ENCODE peak calls at places on chromosomes 1 and 21, in seven cellular contexts. L is PC-3, V is omental fat pad, M is NCI-H226, I is tibial artery, D is dermis microvascular lymphatic vessel endothelial cell, Y is NCI-H1105. F is an unnamed sample.

GRCh38 chr21:36860736-36861594 is 105.5 kb downstream of the HLCS start:
- DNase-seq in I (no peak), D (peak; percentile 68), L (peak; percentile 95), M (peak; percentile 88), V (no peak), Y (no peak), F (no peak)

GRCh38 chr1:104468282-104468681 is 718.6 kb downstream of the AMY1C start:
- DNase-seq in I (no peak), M (no peak), D (no peak), Y (no peak), L (no peak), V (no peak), F (no peak)

GRCh38 chr21:45557611-45558043 is 15.4 kb upstream of the SLC19A1 start:
- DNase-seq in I (peak; percentile 63), M (no peak), V (no peak), Y (no peak), L (no peak), D (no peak), F (no peak)

GRCh38 chr1:47898156-47898825 is 98.9 kb downstream of the TRABD2B start:
- DNase-seq in I (no peak), M (peak; percentile 6), V (no peak), Y (no peak), D (no peak), L (no peak), F (no peak)

GRCh38 chr1:74596770-74597169 is 76.8 kb downstream of the ERICH3 start:
- DNase-seq in L (no peak), I (no peak), Y (no peak), V (no peak), D (no peak), M (no peak), F (no peak)

GRCh38 chr21:45449658-45450502 is 44.9 kb downstream of the COL18A1 start:
- DNase-seq in V (no peak), M (no peak), D (no peak), I (no peak), L (no peak), Y (no peak), F (no peak)

GRCh38 chr1:30417001-30417700 is 306.2 kb downstream of the MATN1 start:
- DNase-seq in Y (no peak), I (no peak), M (no peak), D (no peak), L (no peak), V (no peak), F (no peak)

GRCh38 chr1:214326406-214326805 is 45.4 kb downstream of the SMYD2 start:
- DNase-seq in M (no peak), D (no peak), L (no peak), Y (no peak), V (no peak), I (no peak), F (no peak)

GRCh38 chr21:25133939-25134338 is 473.3 kb downstream of the MRPL39 start:
- DNase-seq in M (no peak), D (no peak), V (no peak), I (no peak), L (peak; percentile 14), Y (no peak), F (no peak)

GRCh38 chr1:975896-976683 is 5.8 kb downstream of the PERM1 start:
- DNase-seq in M (peak; percentile 48), L (peak; percentile 80), D (no peak), V (no peak), I (peak; percentile 83), Y (peak; percentile 53), F (no peak)

F was measured in NCI-H1436 treated with DMSO at 0.1 percent for 48 hours.